ENCODE peak calls at places on chromosomes 11 and 22, in six cellular contexts. B is stomach, P is right atrium auricular region, H is pancreas, L is left ventricle myocardium inferior, Q is uterus. A is an unnamed sample. For H3K9me3, the result is how much of the 10 kb centered on the place peaks cover.

GRCh38 chr11:129435499-129436245 is 60.0 kb downstream of the BARX2 start:
- DNase-seq in B (no peak), P (no peak), H (no peak), L (no peak), Q (no peak), A (no peak)

GRCh38 chr11:12727556-12728070 is 53.4 kb downstream of the TEAD1 start:
- DNase-seq in B (no peak), P (no peak), H (no peak), L (no peak), Q (no peak), A (no peak)

GRCh38 chr11:111063711-111064110 is 181.8 kb upstream of the POU2AF2 start:
- DNase-seq in B (no peak), P (no peak), H (no peak), L (no peak), Q (no peak), A (no peak)

GRCh38 chr11:91248199-91248807 is 976.3 kb upstream of the FAT3 start:
- DNase-seq in B (peak), P (no peak), H (no peak), L (no peak), Q (no peak), A (no peak)

GRCh38 chr22:40322818-40323447 is 23.4 kb upstream of the ADSL start:
- DNase-seq in B (no peak), P (no peak), H (no peak), L (no peak), Q (no peak), A (no peak)

GRCh38 chr11:113529606-113530005 is 54.4 kb upstream of the DRD2 start:
- DNase-seq in B (no peak), P (no peak), H (no peak), L (no peak), Q (no peak), A (no peak)

GRCh38 chr11:13927496-13927895 is 35.0 kb upstream of the SPON1 start:
- DNase-seq in B (no peak), P (no peak), H (no peak), L (no peak), Q (no peak), A (no peak)

GRCh38 chr22:42635531-42635930 is 4.9 kb downstream of the ATP5MGL start:
- DNase-seq in B (peak), P (peak), H (no peak), L (peak), Q (no peak), A (no peak)

GRCh38 chr22:22030493-22031182 is 48.1 kb upstream of the TOP3B start:
- DNase-seq in B (no peak), P (peak), H (no peak), L (peak), Q (peak), A (no peak)

GRCh38 chr11:109785714-109786113 is 307.5 kb upstream of the ZC3H12C start:
- DNase-seq in B (no peak), P (no peak), H (no peak), L (no peak), Q (no peak), A (no peak)

GRCh38 chr22:37511368-37512104 is 7.7 kb downstream of the CARD10 start:
- DNase-seq in B (no peak), P (no peak), H (no peak), L (no peak), Q (no peak), A (no peak)

GRCh38 chr11:67522338-67522737 is 908 bp downstream of the CABP2 start:
- DNase-seq in B (no peak), P (no peak), H (no peak), L (no peak), Q (no peak), A (no peak)

GRCh38 chr11:2482745-2483144 is 37.9 kb downstream of the KCNQ1 start:
- DNase-seq in B (no peak), P (no peak), H (no peak), L (no peak), Q (no peak), A (no peak)

GRCh38 chr11:17476317-17477083 is at the start of gene ABCC8:
- DNase-seq in B (peak), P (no peak), H (no peak), L (no peak), Q (no peak), A (no peak)

GRCh38 chr22:50150161-50151129 is 20.1 kb upstream of the PANX2 start:
- DNase-seq in B (no peak), P (no peak), H (no peak), L (no peak), Q (no peak), A (no peak)

GRCh38 chr22:32820131-32820882 is 18.8 kb downstream of the TIMP3 start:
- DNase-seq in B (no peak), P (no peak), H (no peak), L (no peak), Q (no peak), A (no peak)

GRCh38 chr11:45897556-45897955 is 9.5 kb downstream of the FREY1 start:
- DNase-seq in B (no peak), P (no peak), H (no peak), L (no peak), Q (no peak), A (no peak)

GRCh38 chr22:42080287-42080686 is 787 bp downstream of the SMDT1 start:
- DNase-seq in B (peak), P (no peak), H (peak), L (no peak), Q (no peak), A (no peak)

GRCh38 chr11:71240061-71240690 is 12.2 kb downstream of the SHANK2 start:
- DNase-seq in B (no peak), P (no peak), H (no peak), L (no peak), Q (no peak), A (no peak)

GRCh38 chr11:126357055-126357962 is 1.8 kb downstream of the ST3GAL4 start:
- DNase-seq in B (no peak), P (no peak), H (no peak), L (peak), Q (no peak), A (peak)

GRCh38 chr11:93189462-93189861 is 8.3 kb downstream of the SLC36A4 start:
- DNase-seq in B (no peak), P (no peak), H (no peak), L (no peak), Q (no peak), A (no peak)

GRCh38 chr11:71542856-71543743 is 5.1 kb upstream of the KRTAP5-9 start:
- DNase-seq in B (no peak), P (no peak), H (no peak), L (no peak), Q (no peak), A (no peak)

GRCh38 chr11:9569588-9570164 is 3.8 kb upstream of the WEE1 start:
- DNase-seq in B (no peak), P (no peak), H (no peak), L (no peak), Q (no peak), A (no peak)

GRCh38 chr11:92623055-92623454 is 346.4 kb upstream of the MTNR1B start:
- DNase-seq in B (no peak), P (no peak), H (no peak), L (no peak), Q (no peak), A (no peak)

GRCh38 chr11:133928628-133929059 is 28.1 kb downstream of the IGSF9B start:
- DNase-seq in B (peak), P (no peak), H (no peak), L (no peak), Q (no peak), A (no peak)

GRCh38 chr11:69662806-69663205 is 12.3 kb downstream of the LTO1 start:
- DNase-seq in B (no peak), P (no peak), H (no peak), L (no peak), Q (no peak), A (peak)

GRCh38 chr11:20887137-20887536 is 217.8 kb downstream of the NELL1 start:
- DNase-seq in B (no peak), P (no peak), H (no peak), L (no peak), Q (no peak), A (no peak)

GRCh38 chr11:46759196-46759595 is 40.2 kb downstream of the F2 start:
- DNase-seq in B (no peak), P (no peak), H (no peak), L (no peak), Q (no peak), A (no peak)

GRCh38 chr11:66332371-66333219 is 3.6 kb downstream of the RIN1 start:
- DNase-seq in B (no peak), P (no peak), H (no peak), L (no peak), Q (no peak), A (no peak)
- H3K4me3 ChIP-seq in B (no peak), P (no peak), H (no peak), L (no peak), Q (no peak), A (no peak)

DNA sequence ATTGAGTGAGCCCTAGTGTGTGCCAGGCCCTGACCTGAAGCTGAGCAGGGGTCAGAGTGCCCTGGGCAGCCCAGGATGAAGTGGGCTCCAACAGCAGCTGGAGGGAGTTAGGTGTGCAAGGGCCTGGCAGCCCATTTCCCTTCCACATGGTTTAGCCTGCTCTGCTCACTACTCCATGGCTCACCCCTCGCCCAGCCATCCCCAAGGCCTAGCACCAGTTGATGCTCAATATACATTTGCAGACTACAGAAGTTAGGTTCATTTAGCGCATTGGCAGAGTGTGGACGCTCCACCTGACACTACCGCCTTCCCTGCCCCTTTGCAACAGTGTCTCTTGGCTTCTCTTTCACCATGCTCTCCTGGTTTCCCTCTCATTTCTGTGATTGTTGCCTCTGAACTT is 3.8 kb downstream of the ATG16L2 start:
- DNase-seq in B (no peak), P (no peak), H (no peak), L (no peak), Q (no peak), A (no peak)
- TF ChIP-seq CTCF in B (no peak), P (no peak), H (no peak), L (no peak), Q (no peak), A (no peak)

GRCh38 chr22:48345631-48346030 is 1482.0 kb downstream of the BRD1 start:
- DNase-seq in B (no peak), P (no peak), H (no peak), L (no peak), Q (no peak), A (no peak)
- H3K9me3 ChIP-seq in B (under half), P (under half), H (under half), L (under half), Q (under half), A (under half)

GRCh38 chr22:19986011-19986409 is 30.6 kb downstream of the ARVCF start:
- DNase-seq in B (no peak), P (no peak), H (no peak), L (no peak), Q (no peak), A (peak)
- H3K4me3 ChIP-seq in B (peak), P (peak), H (peak), L (peak), Q (peak), A (peak)

DNA sequence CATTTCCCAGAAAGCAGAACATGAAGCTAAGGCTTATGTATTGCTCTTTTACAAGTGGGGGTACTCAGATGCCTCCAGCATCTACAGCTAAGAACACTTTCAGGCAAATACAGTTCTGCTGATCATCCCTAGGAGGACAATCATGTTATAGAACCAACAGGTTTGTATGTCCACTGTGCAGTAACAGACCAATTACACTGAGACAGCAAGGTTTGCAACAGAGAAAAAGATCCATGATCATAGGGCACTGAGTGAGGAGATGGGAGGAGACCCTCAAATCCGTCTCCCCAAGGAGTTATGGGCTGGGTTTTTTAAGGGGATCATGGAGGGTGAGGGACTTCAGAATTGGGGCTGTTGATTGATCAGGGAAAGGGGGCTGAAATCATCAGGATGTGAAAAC is 39.1 kb upstream of the GRK3 start:
- DNase-seq in B (no peak), P (no peak), H (no peak), L (no peak), Q (no peak), A (no peak)
- TF ChIP-seq CTCF in B (no peak), P (no peak), H (no peak), L (no peak), Q (no peak), A (no peak)

GRCh38 chr22:47534150-47535133 is 772.0 kb downstream of the TBC1D22A start:
- DNase-seq in B (no peak), P (no peak), H (no peak), L (no peak), Q (no peak), A (no peak)

GRCh38 chr22:47540011-47540410 is 777.6 kb downstream of the TBC1D22A start:
- DNase-seq in B (no peak), P (no peak), H (no peak), L (no peak), Q (no peak), A (no peak)

GRCh38 chr22:47543447-47543846 is 781.0 kb downstream of the TBC1D22A start:
- DNase-seq in B (no peak), P (peak), H (no peak), L (no peak), Q (no peak), A (no peak)

GRCh38 chr22:47535681-47536080 is 773.2 kb downstream of the TBC1D22A start:
- DNase-seq in B (no peak), P (no peak), H (no peak), L (no peak), Q (no peak), A (no peak)

DNA sequence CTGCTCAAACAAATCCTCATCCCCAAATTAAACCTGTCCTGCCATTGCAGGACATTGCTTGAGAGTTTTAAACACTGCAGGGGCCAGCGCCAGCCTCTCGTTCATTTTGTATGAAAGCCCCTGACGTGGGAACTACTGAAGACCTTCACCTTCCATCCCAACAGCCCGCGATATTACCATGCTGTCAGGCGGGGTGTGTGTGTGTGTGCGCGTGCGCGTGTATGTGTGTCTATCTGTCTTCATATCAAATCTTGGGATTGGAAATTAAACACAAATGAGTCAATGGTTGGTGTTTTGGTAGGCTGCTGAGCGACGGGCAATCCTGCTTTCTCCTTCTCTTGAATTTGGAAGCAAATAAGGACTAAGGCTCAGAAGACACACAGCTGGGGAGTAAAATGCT is 776.9 kb downstream of the TBC1D22A start:
- DNase-seq in B (no peak), P (no peak), H (no peak), L (no peak), Q (no peak), A (no peak)
- H3K9me3 ChIP-seq in B (under half), P (under half), H (under half), L (under half), Q (under half), A (under half)

DNA sequence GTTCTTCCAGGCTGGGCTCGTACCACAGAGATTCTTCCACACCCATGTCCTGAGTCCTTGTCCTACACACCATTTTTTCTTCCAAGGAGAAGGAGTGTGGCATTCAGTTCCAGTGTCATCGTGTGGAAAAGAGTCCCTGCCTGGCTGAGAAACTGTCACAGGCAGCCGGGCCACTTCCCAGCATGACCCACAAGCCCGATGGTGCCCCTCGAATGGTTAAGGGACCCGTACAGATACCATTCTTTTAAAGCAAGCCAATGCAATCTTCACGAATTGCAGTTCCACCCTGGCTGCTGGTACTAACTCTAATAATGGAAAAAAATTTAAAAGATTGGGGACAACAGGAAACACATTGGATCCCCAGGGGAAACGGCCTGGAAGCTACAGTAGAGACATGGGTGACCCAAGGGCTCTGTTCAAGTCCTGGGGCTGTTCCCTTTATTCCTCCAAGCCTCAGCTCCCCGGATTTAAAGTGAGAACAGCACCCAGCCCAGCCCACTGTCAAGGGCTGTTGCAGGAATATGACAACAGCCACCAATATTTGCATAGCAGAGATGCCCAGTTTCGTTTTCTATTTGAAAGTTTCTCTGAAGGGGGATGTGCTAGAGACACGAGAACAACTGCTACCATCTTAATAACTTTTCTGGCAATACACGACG is 80.9 kb upstream of the WNT7B start:
- DNase-seq in B (peak), P (no peak), H (peak), L (peak), Q (peak), A (peak)
- H3K4me3 ChIP-seq in B (peak), P (peak), H (peak), L (peak), Q (peak), A (no peak)

DNA sequence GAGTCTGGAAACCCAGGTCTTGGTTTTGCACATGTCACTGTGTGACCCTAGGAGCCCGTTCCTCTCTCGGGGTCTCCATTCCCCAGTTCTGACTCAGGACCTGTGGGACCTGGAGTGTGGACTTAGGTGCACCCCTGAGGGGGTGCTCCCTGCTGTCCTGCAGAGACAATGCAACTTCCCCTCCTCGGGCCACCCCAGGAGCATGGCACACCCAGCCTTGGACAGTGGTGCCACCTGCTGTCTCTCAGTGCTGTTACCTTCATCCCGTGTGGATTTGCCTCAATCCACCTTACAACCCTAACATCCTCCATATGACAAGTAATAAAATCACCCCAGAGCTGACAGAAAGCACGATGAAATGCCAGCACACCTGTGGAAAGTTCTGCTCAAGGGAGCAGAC is 27.5 kb upstream of the CRYBB3 start:
- DNase-seq in B (peak), P (no peak), H (no peak), L (no peak), Q (no peak), A (no peak)
- TF ChIP-seq CTCF in B (peak), P (no peak), H (no peak), L (peak), Q (no peak), A (peak)

GRCh38 chr11:74871037-74871436 is 77.9 kb downstream of the XRRA1 start:
- DNase-seq in B (no peak), P (no peak), H (no peak), L (no peak), Q (no peak), A (no peak)
- H3K9me3 ChIP-seq in B (half or more), P (under half), H (under half), L (half or more), Q (under half), A (under half)

GRCh38 chr11:34601085-34601444 is 19.8 kb upstream of the EHF start:
- DNase-seq in B (no peak), P (no peak), H (no peak), L (no peak), Q (no peak), A (no peak)

GRCh38 chr11:34602245-34602644 is 18.6 kb upstream of the EHF start:
- DNase-seq in B (peak), P (no peak), H (peak), L (no peak), Q (no peak), A (no peak)

GRCh38 chr11:34601609-34602008 is 19.3 kb upstream of the EHF start:
- DNase-seq in B (no peak), P (no peak), H (no peak), L (no peak), Q (no peak), A (no peak)

GRCh38 chr11:34600339-34601084 is 20.4 kb upstream of the EHF start:
- DNase-seq in B (peak), P (no peak), H (peak), L (no peak), Q (no peak), A (peak)

DNA sequence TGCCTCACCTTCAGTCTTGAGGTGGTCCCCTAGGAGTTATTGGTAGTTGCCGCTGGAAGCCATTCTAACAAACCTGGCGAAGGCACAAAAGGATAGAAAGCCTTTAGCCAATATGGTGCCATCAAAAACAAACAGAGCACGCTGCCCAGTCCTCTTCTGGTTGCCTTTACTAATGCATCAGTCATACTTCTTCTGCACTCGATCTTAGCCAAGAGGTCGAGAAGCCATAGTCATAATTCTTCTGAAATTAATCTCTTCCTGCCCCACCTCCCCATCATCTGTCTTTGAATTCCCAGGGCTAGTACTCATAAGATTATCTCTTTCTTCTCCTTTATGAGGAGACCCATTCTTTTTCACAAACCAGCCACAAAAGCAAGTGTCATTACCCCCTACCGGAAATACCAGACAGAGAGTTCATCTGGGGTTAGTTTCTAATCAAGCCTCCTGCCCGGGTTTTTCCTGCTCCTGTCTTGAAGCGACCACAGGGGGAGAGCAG is 21.4 kb upstream of the EHF start:
- DNase-seq in B (no peak), P (no peak), H (no peak), L (no peak), Q (no peak), A (no peak)
- H3K4me3 ChIP-seq in B (no peak), P (no peak), H (no peak), L (no peak), Q (no peak), A (no peak)